ENCODE peak calls at places on chromosomes 1 and 21, in five cellular contexts. D, T, J, A and K are unnamed samples.

GRCh38 chr1:160618763-160619274 is 28.0 kb downstream of the SLAMF1 start:
- DNase-seq in A (no peak), J (no peak), D (no peak), T (no peak), K (no peak)

GRCh38 chr1:63843010-63843409 is 69.2 kb downstream of the ROR1 start:
- DNase-seq in D (no peak), T (no peak), J (no peak), A (no peak), K (no peak)

GRCh38 chr1:234149217-234149616 is 224.0 kb upstream of the COA6 start:
- DNase-seq in D (no peak), A (no peak), J (no peak), T (no peak), K (no peak)

GRCh38 chr1:2374260-2375155 is 16.8 kb downstream of the MORN1 start:
- DNase-seq in J (no peak), D (no peak), T (no peak), A (no peak), K (no peak)

GRCh38 chr1:59705849-59706599 is 108.7 kb upstream of the HOOK1 start:
- DNase-seq in A (no peak), D (no peak), T (no peak), J (no peak), K (no peak)

GRCh38 chr1:203286161-203286984 is 18.9 kb upstream of the BTG2 start:
- DNase-seq in D (no peak), A (no peak), T (no peak), J (peak; percentile 49), K (no peak)

GRCh38 chr1:28812669-28813468 is 899 bp downstream of the OPRD1 start:
- DNase-seq in T (no peak), A (no peak), J (no peak), D (no peak), K (no peak)

GRCh38 chr21:35333831-35334593 is 284.9 kb upstream of the RUNX1 start:
- DNase-seq in A (no peak), J (no peak), T (no peak), D (no peak), K (no peak)

GRCh38 chr1:198231776-198232175 is 75.0 kb downstream of the NEK7 start:
- DNase-seq in A (no peak), D (no peak), T (no peak), J (no peak), K (no peak)

GRCh38 chr1:37794372-37795339 is 1.0 kb downstream of the MANEAL start:
- DNase-seq in D (no peak), J (peak; percentile 19), T (no peak), A (no peak), K (no peak)

GRCh38 chr1:62103880-62104279 is 90.8 kb upstream of the L1TD1 start:
- DNase-seq in J (peak; percentile 5), A (no peak), D (no peak), T (no peak), K (no peak)

GRCh38 chr1:39617488-39618049 is 21.9 kb downstream of the HEYL start:
- DNase-seq in J (no peak), A (peak; percentile 10), D (no peak), T (no peak), K (no peak)

GRCh38 chr1:184605941-184606340 is 148.7 kb downstream of the EDEM3 start:
- DNase-seq in A (no peak), T (no peak), D (no peak), J (no peak), K (no peak)

GRCh38 chr1:87902830-87903614 is 574.3 kb downstream of the LMO4 start:
- DNase-seq in T (no peak), A (no peak), D (no peak), J (peak; percentile 23), K (no peak)

GRCh38 chr1:23581219-23581618 is 21.9 kb upstream of the ID3 start:
- DNase-seq in J (no peak), D (no peak), A (no peak), T (no peak), K (no peak)

GRCh38 chr1:214214851-214215250 is 66.1 kb upstream of the SMYD2 start:
- DNase-seq in A (no peak), J (no peak), D (no peak), T (no peak), K (no peak)